ENCODE peak calls at places on chromosome 4, in ten cellular contexts. One of them, this sample, is unnamed.

GRCh38 chr4:44965446-44966095 is 239.2 kb upstream of the GNPDA2 start:
- DNase-seq in HCT116: no peak
- DNase-seq in ovary: no peak
- DNase-seq in NB4: no peak
- DNase-seq in upper lobe of left lung: no peak
- DNase-seq in breast epithelium: no peak
- DNase-seq in heart left ventricle: no peak
- DNase-seq in stomach: no peak
- DNase-seq in lower leg skin: no peak
- DNase-seq in body of pancreas: no peak
- DNase-seq in this sample: no peak

GRCh38 chr4:26793750-26794149 is 66.9 kb upstream of the STIM2 start:
- DNase-seq in lower leg skin: no peak
- DNase-seq in body of pancreas: no peak
- DNase-seq in heart left ventricle: no peak
- DNase-seq in upper lobe of left lung: no peak
- DNase-seq in stomach: no peak
- DNase-seq in breast epithelium: no peak
- DNase-seq in HCT116: peak; percentile 7
- DNase-seq in ovary: no peak
- DNase-seq in NB4: no peak
- DNase-seq in this sample: no peak

GRCh38 chr4:72791054-72791453 is 222.0 kb upstream of the ADAMTS3 start:
- DNase-seq in body of pancreas: no peak
- DNase-seq in stomach: no peak
- DNase-seq in ovary: no peak
- DNase-seq in lower leg skin: no peak
- DNase-seq in HCT116: no peak
- DNase-seq in heart left ventricle: no peak
- DNase-seq in upper lobe of left lung: no peak
- DNase-seq in NB4: no peak
- DNase-seq in breast epithelium: no peak
- DNase-seq in this sample: no peak

GRCh38 chr4:47032405-47033106 is 1.2 kb downstream of the GABRB1 start:
- DNase-seq in upper lobe of left lung: peak; percentile 38
- DNase-seq in stomach: peak; percentile 48
- DNase-seq in ovary: peak; percentile 16
- DNase-seq in body of pancreas: peak; percentile 58
- DNase-seq in heart left ventricle: peak; percentile 81
- DNase-seq in lower leg skin: no peak
- DNase-seq in HCT116: no peak
- DNase-seq in breast epithelium: peak; percentile 50
- DNase-seq in NB4: peak; percentile 60
- DNase-seq in this sample: peak; percentile 58

GRCh38 chr4:120517966-120518365 is 404.6 kb downstream of the PRDM5 start:
- DNase-seq in NB4: peak; percentile 73
- DNase-seq in body of pancreas: peak; percentile 61
- DNase-seq in heart left ventricle: no peak
- DNase-seq in ovary: peak; percentile 77
- DNase-seq in upper lobe of left lung: no peak
- DNase-seq in HCT116: peak; percentile 63
- DNase-seq in lower leg skin: no peak
- DNase-seq in breast epithelium: no peak
- DNase-seq in stomach: no peak
- DNase-seq in this sample: no peak

GRCh38 chr4:168633474-168633873 is 136.6 kb downstream of the PALLD start:
- DNase-seq in lower leg skin: no peak
- DNase-seq in NB4: no peak
- DNase-seq in upper lobe of left lung: no peak
- DNase-seq in breast epithelium: no peak
- DNase-seq in body of pancreas: no peak
- DNase-seq in HCT116: no peak
- DNase-seq in stomach: no peak
- DNase-seq in ovary: no peak
- DNase-seq in heart left ventricle: no peak
- DNase-seq in this sample: no peak

GRCh38 chr4:123749408-123749807 is 352.8 kb downstream of the SPRY1 start:
- DNase-seq in NB4: no peak
- DNase-seq in body of pancreas: no peak
- DNase-seq in upper lobe of left lung: no peak
- DNase-seq in ovary: no peak
- DNase-seq in stomach: no peak
- DNase-seq in heart left ventricle: peak; percentile 77
- DNase-seq in HCT116: no peak
- DNase-seq in breast epithelium: no peak
- DNase-seq in lower leg skin: no peak
- DNase-seq in this sample: peak; percentile 2

GRCh38 chr4:88291003-88291402 is 6.6 kb upstream of the PPM1K start:
- DNase-seq in heart left ventricle: no peak
- DNase-seq in body of pancreas: peak; percentile 77
- DNase-seq in NB4: no peak
- DNase-seq in upper lobe of left lung: no peak
- DNase-seq in stomach: no peak
- DNase-seq in HCT116: peak; percentile 3
- DNase-seq in ovary: peak; percentile 78
- DNase-seq in breast epithelium: no peak
- DNase-seq in lower leg skin: no peak
- DNase-seq in this sample: no peak

GRCh38 chr4:48801739-48802138 is 21.7 kb upstream of the FRYL start:
- DNase-seq in ovary: no peak
- DNase-seq in body of pancreas: no peak
- DNase-seq in lower leg skin: no peak
- DNase-seq in breast epithelium: no peak
- DNase-seq in HCT116: no peak
- DNase-seq in NB4: no peak
- DNase-seq in heart left ventricle: no peak
- DNase-seq in upper lobe of left lung: no peak
- DNase-seq in stomach: no peak
- DNase-seq in this sample: no peak

DNA sequence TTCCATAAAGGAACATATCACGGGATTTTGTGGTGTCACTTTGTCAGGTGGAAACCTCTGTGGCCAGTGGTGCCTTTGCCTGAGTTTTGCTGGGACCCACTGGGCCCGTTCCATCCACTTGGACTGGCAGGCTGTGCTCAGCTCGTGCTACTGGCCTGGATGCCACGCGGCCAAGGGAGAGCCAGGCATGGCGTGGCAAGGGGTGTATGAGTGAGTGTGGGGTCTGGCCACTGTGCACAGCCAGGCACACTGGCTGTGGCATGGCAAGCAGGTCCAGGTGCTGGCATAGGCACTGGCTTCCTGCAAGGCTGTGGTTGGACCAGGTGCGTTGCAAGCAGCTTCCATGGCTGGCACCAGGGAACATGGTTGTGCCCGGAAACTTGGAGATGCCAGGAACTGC is 60.8 kb downstream of the TBCK start:
- DNase-seq in heart left ventricle: no peak
- DNase-seq in NB4: no peak
- DNase-seq in HCT116: no peak
- DNase-seq in body of pancreas: no peak
- DNase-seq in lower leg skin: no peak
- DNase-seq in ovary: no peak
- DNase-seq in stomach: no peak
- DNase-seq in upper lobe of left lung: no peak
- DNase-seq in breast epithelium: no peak
- DNase-seq in this sample: no peak
- H3K4me3 ChIP-seq in heart left ventricle: no peak overlapping the region
- H3K4me3 ChIP-seq in NB4: no peak overlapping the region
- H3K4me3 ChIP-seq in HCT116: no peak overlapping the region
- H3K4me3 ChIP-seq in body of pancreas: no peak overlapping the region
- H3K4me3 ChIP-seq in lower leg skin: no peak overlapping the region
- H3K4me3 ChIP-seq in ovary: no peak overlapping the region
- H3K4me3 ChIP-seq in stomach: no peak overlapping the region
- H3K4me3 ChIP-seq in upper lobe of left lung: no peak overlapping the region
- H3K4me3 ChIP-seq in breast epithelium: no peak overlapping the region
- H3K4me3 ChIP-seq in this sample: no peak overlapping the region

DNA sequence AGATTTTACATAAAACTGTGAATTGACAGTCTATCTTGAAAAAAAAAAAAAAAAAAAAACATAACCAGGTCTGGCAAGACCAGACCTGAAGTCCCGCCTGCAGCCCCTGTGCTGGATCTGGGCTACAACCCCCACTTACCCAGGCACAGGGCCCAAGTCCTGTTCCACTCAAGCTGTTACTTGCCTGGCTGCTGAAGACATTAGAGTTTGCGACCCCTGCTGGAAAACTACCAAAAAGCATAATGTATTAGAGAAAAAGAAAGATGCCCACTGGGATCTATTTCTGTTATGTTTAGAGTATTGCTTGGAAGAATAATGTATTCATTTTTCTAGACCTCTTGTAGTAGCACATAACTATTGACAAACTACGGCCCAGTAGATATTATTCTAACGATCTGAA is 4.7 kb downstream of the HS3ST1 start:
- DNase-seq in NB4: peak; percentile 55
- DNase-seq in heart left ventricle: peak; percentile 58
- DNase-seq in breast epithelium: no peak
- DNase-seq in ovary: peak; percentile 66
- DNase-seq in body of pancreas: no peak
- DNase-seq in stomach: no peak
- DNase-seq in HCT116: no peak
- DNase-seq in lower leg skin: no peak
- DNase-seq in upper lobe of left lung: no peak
- DNase-seq in this sample: no peak
- TF ChIP-seq CTCF in NB4: peak; percentile 67
- TF ChIP-seq CTCF in heart left ventricle: peak; percentile 30
- TF ChIP-seq CTCF in breast epithelium: no peak
- TF ChIP-seq CTCF in ovary: no peak
- TF ChIP-seq CTCF in body of pancreas: no peak
- TF ChIP-seq CTCF in stomach: peak; percentile 9
- TF ChIP-seq CTCF in HCT116: no peak
- TF ChIP-seq CTCF in lower leg skin: no peak
- TF ChIP-seq CTCF in upper lobe of left lung: no peak
- TF ChIP-seq CTCF in this sample: no peak

GRCh38 chr4:38179690-38180299 is 219.6 kb downstream of the PTTG2 start:
- DNase-seq in heart left ventricle: peak; percentile 78
- DNase-seq in upper lobe of left lung: peak; percentile 84
- DNase-seq in stomach: peak; percentile 87
- DNase-seq in breast epithelium: peak; percentile 70
- DNase-seq in lower leg skin: peak; percentile 80
- DNase-seq in body of pancreas: peak; percentile 88
- DNase-seq in NB4: peak; percentile 80
- DNase-seq in ovary: peak; percentile 77
- DNase-seq in HCT116: no peak
- DNase-seq in this sample: peak; percentile 77
- TF ChIP-seq POLR2A in heart left ventricle: no peak
- TF ChIP-seq POLR2A in upper lobe of left lung: no peak
- TF ChIP-seq POLR2A in stomach: no peak
- TF ChIP-seq POLR2A in breast epithelium: no peak
- TF ChIP-seq POLR2A in lower leg skin: no peak
- TF ChIP-seq POLR2A in body of pancreas: no peak
- TF ChIP-seq POLR2A in NB4: no peak
- TF ChIP-seq POLR2A in ovary: no peak
- TF ChIP-seq POLR2A in HCT116: no peak
- TF ChIP-seq POLR2A in this sample: no peak

GRCh38 chr4:57499786-57500185 is 389.6 kb upstream of the IGFBP7 start:
- DNase-seq in ovary: no peak
- DNase-seq in stomach: no peak
- DNase-seq in NB4: peak; percentile 74
- DNase-seq in body of pancreas: no peak
- DNase-seq in heart left ventricle: no peak
- DNase-seq in lower leg skin: no peak
- DNase-seq in breast epithelium: no peak
- DNase-seq in upper lobe of left lung: no peak
- DNase-seq in HCT116: no peak
- DNase-seq in this sample: no peak

GRCh38 chr4:57501715-57502114 is 391.5 kb upstream of the IGFBP7 start:
- DNase-seq in heart left ventricle: no peak
- DNase-seq in NB4: no peak
- DNase-seq in lower leg skin: no peak
- DNase-seq in breast epithelium: no peak
- DNase-seq in HCT116: no peak
- DNase-seq in body of pancreas: peak; percentile 13
- DNase-seq in stomach: no peak
- DNase-seq in upper lobe of left lung: no peak
- DNase-seq in ovary: no peak
- DNase-seq in this sample: peak; percentile 28

GRCh38 chr4:57504139-57504538 is 394.0 kb upstream of the IGFBP7 start:
- DNase-seq in ovary: no peak
- DNase-seq in HCT116: no peak
- DNase-seq in lower leg skin: no peak
- DNase-seq in heart left ventricle: no peak
- DNase-seq in upper lobe of left lung: no peak
- DNase-seq in stomach: no peak
- DNase-seq in breast epithelium: no peak
- DNase-seq in body of pancreas: peak; percentile 39
- DNase-seq in NB4: no peak
- DNase-seq in this sample: no peak
- H3K4me3 ChIP-seq in ovary: no peak overlapping the region
- H3K4me3 ChIP-seq in HCT116: no peak overlapping the region
- H3K4me3 ChIP-seq in lower leg skin: no peak overlapping the region
- H3K4me3 ChIP-seq in heart left ventricle: no peak overlapping the region
- H3K4me3 ChIP-seq in upper lobe of left lung: no peak overlapping the region
- H3K4me3 ChIP-seq in stomach: no peak overlapping the region
- H3K4me3 ChIP-seq in breast epithelium: no peak overlapping the region
- H3K4me3 ChIP-seq in body of pancreas: no peak overlapping the region
- H3K4me3 ChIP-seq in NB4: no peak overlapping the region
- H3K4me3 ChIP-seq in this sample: no peak overlapping the region

This sample was measured in thyroid gland.